ENCODE peak calls at places on chromosomes 3 and 15, in six cellular contexts. M is Panc1, G is spleen, A is H1, T is prostate gland, P is SK-N-SH. C is an unnamed sample.

GRCh38 chr3:64863811-64864210 is 176.0 kb upstream of the ADAMTS9 start:
- DNase-seq in M (no peak), A (no peak), G (no peak), P (no peak), T (no peak), C (no peak)

GRCh38 chr3:194640829-194641228 is 7.6 kb upstream of the TMEM44 start:
- DNase-seq in G (no peak), A (no peak), M (no peak), P (no peak), T (no peak), C (no peak)

GRCh38 chr15:58699769-58700168 is 49.7 kb downstream of the ADAM10 start:
- DNase-seq in P (no peak), G (no peak), M (no peak), T (no peak), A (no peak), C (no peak)

GRCh38 chr15:64905119-64905831 is 6.4 kb upstream of the ANKDD1A start:
- DNase-seq in M (no peak), G (peak; percentile 94), A (peak; percentile 96), T (peak; percentile 22), P (peak; percentile 48), C (peak; percentile 73)

GRCh38 chr3:132311860-132312259 is 5.3 kb upstream of the ACP3 start:
- DNase-seq in M (no peak), G (no peak), P (no peak), T (no peak), A (no peak), C (no peak)

GRCh38 chr15:91627473-91628309 is 225.8 kb upstream of the SLCO3A1 start:
- DNase-seq in A (no peak), T (no peak), P (peak; percentile 47), M (no peak), G (no peak), C (no peak)

GRCh38 chr3:16104161-16104560 is 70.3 kb upstream of the GALNT15 start:
- DNase-seq in T (no peak), M (no peak), A (no peak), P (no peak), G (no peak), C (no peak)

GRCh38 chr3:64063207-64063981 is 40.1 kb upstream of the PSMD6 start:
- DNase-seq in P (no peak), G (no peak), T (no peak), M (no peak), A (no peak), C (no peak)

GRCh38 chr3:156455839-156456238 is 99.1 kb downstream of the SSR3 start:
- DNase-seq in T (no peak), A (peak; percentile 57), M (no peak), G (no peak), P (no peak), C (no peak)

GRCh38 chr3:38617586-38617985 is 31.9 kb downstream of the SCN5A start:
- DNase-seq in T (no peak), A (no peak), M (no peak), P (no peak), G (peak; percentile 54), C (no peak)

GRCh38 chr3:124559650-124560405 is 170.4 kb upstream of the UMPS start:
- DNase-seq in M (peak; percentile 64), P (peak; percentile 78), A (peak; percentile 84), G (no peak), T (peak; percentile 63), C (peak; percentile 82)

GRCh38 chr3:46672349-46672695 is 21.2 kb downstream of the ALS2CL start:
- DNase-seq in M (no peak), G (no peak), P (no peak), T (no peak), A (peak; percentile 32), C (no peak)

GRCh38 chr3:45959201-45959600 is 15.9 kb downstream of the CXCR6 start:
- DNase-seq in A (no peak), T (no peak), M (no peak), G (no peak), P (no peak), C (no peak)

GRCh38 chr3:72058493-72059081 is 273.6 kb upstream of the PROK2 start:
- DNase-seq in T (peak; percentile 66), G (no peak), P (peak; percentile 39), M (no peak), A (no peak), C (no peak)

GRCh38 chr15:78763796-78764241 is 47.4 kb downstream of the ADAMTS7 start:
- DNase-seq in P (no peak), M (no peak), T (no peak), G (peak; percentile 79), A (peak; percentile 46), C (no peak)

GRCh38 chr15:62753518-62754221 is 288.9 kb upstream of the TPM1 start:
- DNase-seq in P (no peak), T (no peak), M (no peak), G (no peak), A (no peak), C (no peak)

GRCh38 chr15:92393994-92394326 is 279 bp downstream of the ST8SIA2 start:
- DNase-seq in P (no peak), A (no peak), T (no peak), M (no peak), G (no peak), C (no peak)

GRCh38 chr15:100601158-100601557 is 826 bp downstream of the LINS1 start:
- DNase-seq in A (no peak), M (no peak), G (peak; percentile 77), T (no peak), P (no peak), C (no peak)

GRCh38 chr3:62665627-62666433 is 209.4 kb downstream of the CADPS start:
- DNase-seq in G (no peak), M (peak; percentile 7), T (peak; percentile 41), A (peak; percentile 96), P (peak; percentile 50), C (peak; percentile 63)

GRCh38 chr3:12553921-12554391 is 2.9 kb upstream of the MKRN2 start:
- DNase-seq in P (peak; percentile 58), A (peak; percentile 56), T (no peak), M (no peak), G (peak; percentile 80), C (no peak)

GRCh38 chr3:33704891-33705290 is 13.2 kb downstream of the CLASP2 start:
- DNase-seq in A (no peak), M (no peak), P (no peak), G (no peak), T (no peak), C (no peak)

GRCh38 chr3:134797080-134797801 is 2.2 kb downstream of the EPHB1 start:
- DNase-seq in T (no peak), M (no peak), A (peak; percentile 64), G (no peak), P (peak; percentile 34), C (no peak)

GRCh38 chr3:64667138-64667537 is 20.7 kb downstream of the ADAMTS9 start:
- DNase-seq in T (peak; percentile 18), A (no peak), P (no peak), G (no peak), M (no peak), C (no peak)

GRCh38 chr3:168002786-168003368 is 92.8 kb downstream of the GOLIM4 start:
- DNase-seq in T (no peak), A (no peak), G (no peak), M (no peak), P (no peak), C (peak; percentile 64)

GRCh38 chr15:68305420-68305871 is 27.9 kb downstream of the FEM1B start:
- DNase-seq in A (peak; percentile 46), M (no peak), T (no peak), P (no peak), G (peak; percentile 56), C (no peak)

GRCh38 chr3:51966486-51966885 is 768 bp downstream of the PCBP4 start:
- DNase-seq in P (no peak), T (no peak), A (no peak), M (no peak), G (no peak), C (no peak)

GRCh38 chr15:66854012-66854965 is 152.3 kb downstream of the SMAD6 start:
- DNase-seq in T (no peak), M (no peak), A (peak; percentile 53), G (no peak), P (no peak), C (peak; percentile 20)

DNA sequence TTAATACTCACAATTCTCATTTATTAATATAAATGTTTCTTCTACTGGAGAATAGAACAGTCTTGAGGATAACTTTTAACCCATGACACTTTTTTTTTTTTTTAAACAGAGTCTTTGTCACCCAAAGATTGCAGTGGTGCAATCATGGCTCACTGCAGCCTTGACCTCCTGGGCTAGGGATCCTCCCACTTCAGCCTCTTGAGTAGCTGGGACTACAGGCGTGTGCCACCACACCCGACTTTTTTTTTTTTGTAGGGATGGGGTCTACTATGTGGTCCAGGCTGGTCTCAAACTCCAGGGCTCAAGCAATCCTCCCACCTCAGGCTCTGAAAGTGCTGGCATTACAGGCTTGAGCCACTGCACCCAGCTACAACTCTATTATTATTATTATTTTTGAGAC is 34.5 kb downstream of the PIK3CB start:
- DNase-seq in M (no peak), T (no peak), P (no peak), G (no peak), A (no peak), C (no peak)
- TF ChIP-seq POLR2AphosphoS5 in M (no peak), T (no peak), P (no peak), G (no peak), A (no peak), C (no peak)

GRCh38 chr3:170117134-170117533 is 64.4 kb downstream of the PHC3 start:
- DNase-seq in M (no peak), G (no peak), P (peak; percentile 6), A (no peak), T (no peak), C (no peak)
- H3K36me3 ChIP-seq in M (peaks cover 29% of the 10 kb centered on the region), G (peaks cover 2% of the 10 kb centered on the region), P (peaks cover 46% of the 10 kb centered on the region), A (peaks cover 14% of the 10 kb centered on the region), T (no peaks in the 10 kb centered on the region), C (peaks cover 99% of the 10 kb centered on the region)

GRCh38 chr3:57755368-57756021 is 614 bp upstream of the SLMAP start:
- DNase-seq in G (peak; percentile 80), M (no peak), T (peak; percentile 62), A (no peak), P (peak; percentile 73), C (peak; percentile 55)
- TF ChIP-seq CTCF in G (no peak), M (no peak), T (no peak), A (no peak), P (peak; percentile 38), C (no peak)

GRCh38 chr15:95369202-95369601 is 961.3 kb upstream of the NR2F2 start:
- DNase-seq in T (no peak), G (no peak), P (no peak), A (no peak), M (no peak), C (no peak)
- TF ChIP-seq POLR2AphosphoS5 in T (no peak), G (no peak), P (no peak), A (no peak), M (no peak), C (no peak)

GRCh38 chr15:40984963-40985362 is 31.7 kb downstream of the CHAC1 start:
- DNase-seq in A (no peak), T (no peak), G (no peak), M (no peak), P (no peak), C (no peak)
- H3K36me3 ChIP-seq in A (peaks cover 56% of the 10 kb centered on the region), T (peaks cover 7% of the 10 kb centered on the region), G (peaks cover 10% of the 10 kb centered on the region), M (peaks cover 35% of the 10 kb centered on the region), P (peaks cover 60% of the 10 kb centered on the region), C (peaks cover 93% of the 10 kb centered on the region)